ENCODE peak calls at places on chromosomes 5 and 9, in five cellular contexts. One of them, this sample, is unnamed.

GRCh38 chr5:60185230-60186104 is 291.9 kb upstream of the PDE4D start:
- DNase-seq in Peyer's patch: no peak
- DNase-seq in pancreas: no peak
- DNase-seq in COR-L47: no peak
- DNase-seq in coronary artery: no peak
- DNase-seq in this sample: no peak

GRCh38 chr5:180128671-180129261 is 57.2 kb upstream of the RNF130 start:
- DNase-seq in Peyer's patch: peak; percentile 7
- DNase-seq in pancreas: no peak
- DNase-seq in COR-L47: no peak
- DNase-seq in coronary artery: no peak
- DNase-seq in this sample: no peak

GRCh38 chr5:155905359-155905758 is 421.6 kb upstream of the SGCD start:
- DNase-seq in Peyer's patch: no peak
- DNase-seq in pancreas: no peak
- DNase-seq in COR-L47: no peak
- DNase-seq in coronary artery: no peak
- DNase-seq in this sample: peak; percentile 6

GRCh38 chr5:134609232-134609851 is 23.3 kb downstream of the SAR1B start:
- DNase-seq in Peyer's patch: no peak
- DNase-seq in pancreas: no peak
- DNase-seq in COR-L47: no peak
- DNase-seq in coronary artery: no peak
- DNase-seq in this sample: no peak

GRCh38 chr9:33447404-33448158 is at the start of gene AQP3:
- DNase-seq in Peyer's patch: peak; percentile 73
- DNase-seq in pancreas: peak; percentile 91
- DNase-seq in COR-L47: peak; percentile 74
- DNase-seq in coronary artery: no peak
- DNase-seq in this sample: peak; percentile 81

GRCh38 chr9:120710110-120710981 is 3.9 kb downstream of the MEGF9 start:
- DNase-seq in Peyer's patch: peak; percentile 35
- DNase-seq in pancreas: no peak
- DNase-seq in COR-L47: no peak
- DNase-seq in coronary artery: no peak
- DNase-seq in this sample: peak; percentile 37

GRCh38 chr9:93128011-93128714 is 5.9 kb downstream of the NINJ1 start:
- DNase-seq in Peyer's patch: no peak
- DNase-seq in pancreas: peak; percentile 47
- DNase-seq in COR-L47: no peak
- DNase-seq in coronary artery: peak; percentile 73
- DNase-seq in this sample: no peak

GRCh38 chr5:10863763-10864383 is 102.8 kb upstream of the DAP start:
- DNase-seq in Peyer's patch: peak; percentile 21
- DNase-seq in pancreas: no peak
- DNase-seq in COR-L47: peak; percentile 40
- DNase-seq in coronary artery: no peak
- DNase-seq in this sample: no peak

GRCh38 chr5:68187268-68188055 is 28.1 kb upstream of the PIK3R1 start:
- DNase-seq in Peyer's patch: no peak
- DNase-seq in pancreas: no peak
- DNase-seq in COR-L47: no peak
- DNase-seq in coronary artery: no peak
- DNase-seq in this sample: peak; percentile 16

GRCh38 chr9:112193562-112194288 is 18.6 kb upstream of the SUSD1 start:
- DNase-seq in Peyer's patch: no peak
- DNase-seq in pancreas: no peak
- DNase-seq in COR-L47: peak; percentile 24
- DNase-seq in coronary artery: no peak
- DNase-seq in this sample: no peak

GRCh38 chr9:3436629-3437028 is 89.2 kb downstream of the RFX3 start:
- DNase-seq in Peyer's patch: no peak
- DNase-seq in pancreas: no peak
- DNase-seq in COR-L47: no peak
- DNase-seq in coronary artery: no peak
- DNase-seq in this sample: no peak

GRCh38 chr9:134252084-134252830 is 74.0 kb upstream of the RXRA start:
- DNase-seq in Peyer's patch: no peak
- DNase-seq in pancreas: no peak
- DNase-seq in COR-L47: no peak
- DNase-seq in coronary artery: no peak
- DNase-seq in this sample: no peak